ENCODE peak calls at places on chromosome 1, in ten cellular contexts. I, F, U, O, P, V, X, K, T and D are unnamed samples.
A peak's percentile ranks its signal among the peaks of the same experiment; 100 is the strongest.

GRCh38 chr1:68028566-68028965 is 21.9 kb downstream of the DIRAS3 start:
- DNase-seq in I (no peak), F (no peak), U (no peak), O (no peak), P (no peak), V (peak; percentile 13), X (no peak), K (no peak), T (no peak), D (no peak)

GRCh38 chr1:198462365-198463025 is 78.0 kb downstream of the ATP6V1G3 start:
- DNase-seq in I (no peak), F (no peak), U (no peak), O (peak; percentile 47), P (no peak), V (peak; percentile 85), X (peak; percentile 41), K (no peak), T (no peak), D (no peak)

GRCh38 chr1:2314803-2315710 is 76.3 kb downstream of the MORN1 start:
- DNase-seq in I (peak; percentile 64), F (peak; percentile 86), U (no peak), O (no peak), P (peak; percentile 67), V (peak; percentile 67), X (no peak), K (no peak), T (peak; percentile 61), D (no peak)

GRCh38 chr1:160046494-160047115 is 14.8 kb upstream of the PIGM start:
- DNase-seq in I (no peak), F (peak; percentile 67), U (peak; percentile 46), O (no peak), P (peak; percentile 64), V (peak; percentile 53), X (no peak), K (no peak), T (peak; percentile 28), D (no peak)

GRCh38 chr1:220954321-220954720 is 75.1 kb downstream of the HLX start:
- DNase-seq in I (no peak), F (no peak), U (no peak), O (no peak), P (no peak), V (no peak), X (no peak), K (no peak), T (no peak), D (no peak)

GRCh38 chr1:6148497-6149241 is 31.5 kb downstream of the CHD5 start:
- DNase-seq in I (no peak), F (peak; percentile 97), U (peak; percentile 36), O (no peak), P (peak; percentile 37), V (no peak), X (no peak), K (no peak), T (peak; percentile 70), D (peak; percentile 65)

GRCh38 chr1:84701366-84701765 is 11.1 kb upstream of the SSX2IP start:
- DNase-seq in I (no peak), F (no peak), U (no peak), O (no peak), P (no peak), V (no peak), X (no peak), K (no peak), T (no peak), D (no peak)

GRCh38 chr1:154220970-154221814 is 437 bp downstream of the UBAP2L start:
- DNase-seq in I (peak; percentile 76), F (peak; percentile 41), U (peak; percentile 23), O (no peak), P (no peak), V (peak; percentile 60), X (no peak), K (no peak), T (peak; percentile 73), D (no peak)